ENCODE peak calls at places on chromosomes 13 and 19, in five cellular contexts. One of them, this sample, is unnamed. For H3K9me3, the result is how much of the 10 kb centered on the place peaks cover.

GRCh38 chr19:44607049-44607448 is 6.3 kb upstream of the IGSF23 start:
- DNase-seq in left ventricle myocardium inferior: no peak
- DNase-seq in H1: no peak
- DNase-seq in breast epithelium: no peak
- DNase-seq in tibial nerve: no peak
- DNase-seq in this sample: no peak

GRCh38 chr19:17703823-17704463 is 15.3 kb upstream of the MAP1S start:
- DNase-seq in breast epithelium: no peak
- DNase-seq in H1: peak
- DNase-seq in tibial nerve: peak
- DNase-seq in left ventricle myocardium inferior: no peak
- DNase-seq in this sample: peak

GRCh38 chr13:99548448-99548847 is 47.2 kb downstream of the TM9SF2 start:
- DNase-seq in breast epithelium: no peak
- DNase-seq in tibial nerve: no peak
- DNase-seq in left ventricle myocardium inferior: no peak
- DNase-seq in H1: no peak
- DNase-seq in this sample: no peak

GRCh38 chr19:40578442-40578908 is 1.8 kb downstream of the SHKBP1 start:
- DNase-seq in breast epithelium: no peak
- DNase-seq in tibial nerve: no peak
- DNase-seq in H1: peak
- DNase-seq in left ventricle myocardium inferior: no peak
- DNase-seq in this sample: no peak

GRCh38 chr13:74596691-74597090 is 462.5 kb upstream of the KLF12 start:
- DNase-seq in breast epithelium: no peak
- DNase-seq in H1: no peak
- DNase-seq in left ventricle myocardium inferior: no peak
- DNase-seq in tibial nerve: no peak
- DNase-seq in this sample: no peak

GRCh38 chr13:26679945-26680516 is 80.6 kb downstream of the GPR12 start:
- DNase-seq in tibial nerve: no peak
- DNase-seq in H1: no peak
- DNase-seq in left ventricle myocardium inferior: no peak
- DNase-seq in breast epithelium: no peak
- DNase-seq in this sample: no peak

GRCh38 chr13:52984881-52985363 is 43.7 kb upstream of the OLFM4 start:
- DNase-seq in breast epithelium: no peak
- DNase-seq in left ventricle myocardium inferior: no peak
- DNase-seq in H1: no peak
- DNase-seq in tibial nerve: no peak
- DNase-seq in this sample: no peak

GRCh38 chr19:756232-756631 is 5.3 kb downstream of the MISP start:
- DNase-seq in H1: no peak
- DNase-seq in left ventricle myocardium inferior: no peak
- DNase-seq in tibial nerve: no peak
- DNase-seq in breast epithelium: no peak
- DNase-seq in this sample: no peak

GRCh38 chr19:45253396-45254027 is 2.4 kb downstream of the MARK4 start:
- DNase-seq in H1: no peak
- DNase-seq in breast epithelium: no peak
- DNase-seq in tibial nerve: no peak
- DNase-seq in left ventricle myocardium inferior: no peak
- DNase-seq in this sample: no peak

GRCh38 chr13:112931028-112931934 is 37.7 kb upstream of the MCF2L start:
- DNase-seq in breast epithelium: peak
- DNase-seq in tibial nerve: no peak
- DNase-seq in left ventricle myocardium inferior: no peak
- DNase-seq in H1: no peak
- DNase-seq in this sample: no peak

GRCh38 chr19:5434970-5435641 is 20.1 kb upstream of the ZNRF4 start:
- DNase-seq in left ventricle myocardium inferior: no peak
- DNase-seq in tibial nerve: no peak
- DNase-seq in breast epithelium: no peak
- DNase-seq in H1: no peak
- DNase-seq in this sample: no peak

GRCh38 chr19:4390862-4391693 is 9.3 kb downstream of the SH3GL1 start:
- DNase-seq in left ventricle myocardium inferior: no peak
- DNase-seq in H1: no peak
- DNase-seq in tibial nerve: no peak
- DNase-seq in breast epithelium: no peak
- DNase-seq in this sample: no peak

GRCh38 chr19:39223703-39224279 is 19.7 kb upstream of the SYCN start:
- DNase-seq in H1: peak
- DNase-seq in left ventricle myocardium inferior: no peak
- DNase-seq in tibial nerve: no peak
- DNase-seq in breast epithelium: no peak
- DNase-seq in this sample: no peak

GRCh38 chr19:44548736-44549135 is 19.3 kb upstream of the CEACAM20 start:
- DNase-seq in H1: no peak
- DNase-seq in left ventricle myocardium inferior: no peak
- DNase-seq in breast epithelium: no peak
- DNase-seq in tibial nerve: no peak
- DNase-seq in this sample: no peak

GRCh38 chr13:79631260-79631659 is 150.3 kb downstream of the NDFIP2 start:
- DNase-seq in left ventricle myocardium inferior: no peak
- DNase-seq in breast epithelium: peak
- DNase-seq in tibial nerve: no peak
- DNase-seq in H1: no peak
- DNase-seq in this sample: no peak

GRCh38 chr19:3867971-3868769 is 668 bp downstream of the ZFR2 start:
- DNase-seq in H1: peak
- DNase-seq in breast epithelium: no peak
- DNase-seq in left ventricle myocardium inferior: no peak
- DNase-seq in tibial nerve: no peak
- DNase-seq in this sample: no peak

GRCh38 chr13:23656637-23657036 is 86.4 kb downstream of the TNFRSF19 start:
- DNase-seq in left ventricle myocardium inferior: no peak
- DNase-seq in tibial nerve: no peak
- DNase-seq in breast epithelium: no peak
- DNase-seq in H1: no peak
- DNase-seq in this sample: no peak

GRCh38 chr19:3038214-3038613 is 9.1 kb upstream of the TLE2 start:
- DNase-seq in left ventricle myocardium inferior: no peak
- DNase-seq in breast epithelium: no peak
- DNase-seq in H1: no peak
- DNase-seq in tibial nerve: no peak
- DNase-seq in this sample: no peak

GRCh38 chr13:52845766-52846566 is 2.5 kb downstream of the PCDH8 start:
- DNase-seq in breast epithelium: no peak
- DNase-seq in tibial nerve: no peak
- DNase-seq in left ventricle myocardium inferior: peak
- DNase-seq in H1: peak
- DNase-seq in this sample: no peak

GRCh38 chr13:109180905-109181425 is 551.6 kb downstream of the MYO16 start:
- DNase-seq in breast epithelium: no peak
- DNase-seq in tibial nerve: no peak
- DNase-seq in H1: no peak
- DNase-seq in left ventricle myocardium inferior: no peak
- DNase-seq in this sample: no peak

GRCh38 chr13:67023088-67023893 is 206.8 kb downstream of the PCDH9 start:
- DNase-seq in breast epithelium: peak
- DNase-seq in left ventricle myocardium inferior: no peak
- DNase-seq in tibial nerve: no peak
- DNase-seq in H1: no peak
- DNase-seq in this sample: no peak

GRCh38 chr13:44303681-44304432 is 69.8 kb upstream of the SERP2 start:
- DNase-seq in left ventricle myocardium inferior: peak
- DNase-seq in tibial nerve: no peak
- DNase-seq in breast epithelium: no peak
- DNase-seq in H1: no peak
- DNase-seq in this sample: no peak

GRCh38 chr19:16542894-16543498 is 759 bp upstream of the CHERP start:
- DNase-seq in left ventricle myocardium inferior: no peak
- DNase-seq in H1: no peak
- DNase-seq in breast epithelium: no peak
- DNase-seq in tibial nerve: no peak
- DNase-seq in this sample: no peak

GRCh38 chr19:5436101-5436947 is 18.9 kb upstream of the ZNRF4 start:
- DNase-seq in breast epithelium: no peak
- DNase-seq in left ventricle myocardium inferior: no peak
- DNase-seq in H1: peak
- DNase-seq in tibial nerve: no peak
- DNase-seq in this sample: no peak

GRCh38 chr19:35431147-35431807 is 16.8 kb upstream of the FFAR2 start:
- DNase-seq in left ventricle myocardium inferior: no peak
- DNase-seq in tibial nerve: no peak
- DNase-seq in H1: no peak
- DNase-seq in breast epithelium: no peak
- DNase-seq in this sample: no peak

GRCh38 chr13:60617863-60618733 is 221.1 kb downstream of the TDRD3 start:
- DNase-seq in H1: peak
- DNase-seq in tibial nerve: no peak
- DNase-seq in breast epithelium: no peak
- DNase-seq in left ventricle myocardium inferior: no peak
- DNase-seq in this sample: no peak

GRCh38 chr19:49712397-49712859 is 21.5 kb downstream of the CPT1C start:
- DNase-seq in left ventricle myocardium inferior: peak
- DNase-seq in H1: peak
- DNase-seq in tibial nerve: no peak
- DNase-seq in breast epithelium: peak
- DNase-seq in this sample: no peak

GRCh38 chr19:29547361-29547960 is 21.7 kb downstream of the VSTM2B start:
- DNase-seq in tibial nerve: no peak
- DNase-seq in H1: no peak
- DNase-seq in breast epithelium: no peak
- DNase-seq in left ventricle myocardium inferior: no peak
- DNase-seq in this sample: no peak

GRCh38 chr19:39296055-39296645 is at the start of gene IFNL1:
- DNase-seq in tibial nerve: no peak
- DNase-seq in breast epithelium: no peak
- DNase-seq in H1: no peak
- DNase-seq in left ventricle myocardium inferior: no peak
- DNase-seq in this sample: no peak

DNA sequence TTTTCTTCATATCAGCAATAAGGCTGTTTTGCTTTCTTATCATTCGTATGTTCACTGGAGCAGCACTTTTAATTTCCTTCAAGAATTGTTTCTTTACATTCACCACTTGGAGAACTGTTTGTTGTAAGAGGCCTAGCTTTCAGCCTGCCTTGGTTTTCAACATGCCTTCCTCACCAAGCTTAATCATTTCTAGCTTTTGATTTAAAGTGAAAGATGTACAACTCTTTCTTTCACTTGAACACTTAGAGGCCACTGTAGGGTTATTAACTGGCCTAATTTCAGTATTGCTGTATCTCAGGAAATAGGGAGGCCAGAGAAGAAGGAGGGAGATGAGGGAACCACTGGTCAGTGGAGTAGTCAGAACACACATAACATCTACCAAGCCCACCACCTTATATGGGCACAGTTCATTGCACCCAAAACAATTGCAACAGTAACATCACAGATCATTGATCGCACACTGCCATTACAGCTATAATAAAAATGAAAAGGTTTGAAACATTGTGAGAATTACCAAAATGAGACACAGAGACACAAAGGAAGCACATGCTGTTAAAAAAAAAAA is 181.4 kb upstream of the TUBA3C start:
- DNase-seq in H1: no peak
- DNase-seq in left ventricle myocardium inferior: no peak
- DNase-seq in tibial nerve: no peak
- DNase-seq in breast epithelium: no peak
- DNase-seq in this sample: no peak
- H3K9me3 ChIP-seq in H1: under half
- H3K9me3 ChIP-seq in left ventricle myocardium inferior: under half
- H3K9me3 ChIP-seq in tibial nerve: under half
- H3K9me3 ChIP-seq in breast epithelium: under half
- H3K9me3 ChIP-seq in this sample: under half

DNA sequence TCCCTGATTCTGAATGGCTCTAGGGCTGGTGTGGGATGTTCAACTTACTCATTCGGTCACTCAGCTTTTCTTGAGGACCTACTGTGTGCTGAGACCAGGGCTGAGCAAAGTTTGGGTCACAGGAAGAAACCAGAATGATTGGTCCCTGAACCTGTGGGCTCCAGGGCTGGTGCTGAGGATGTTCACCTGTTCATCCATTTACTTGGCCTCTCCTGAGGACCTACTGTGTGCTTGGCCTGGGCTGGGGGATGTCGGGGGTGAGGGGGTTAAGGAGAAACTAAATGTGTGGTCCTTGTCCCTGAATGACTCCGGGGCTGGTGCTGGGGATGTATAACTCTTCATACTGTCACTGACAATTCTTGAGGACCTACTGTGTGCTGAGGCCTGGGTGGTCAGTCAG is 10.3 kb downstream of the ZNF835 start:
- DNase-seq in H1: no peak
- DNase-seq in breast epithelium: no peak
- DNase-seq in left ventricle myocardium inferior: no peak
- DNase-seq in tibial nerve: no peak
- DNase-seq in this sample: no peak
- H3K9me3 ChIP-seq in H1: under half
- H3K9me3 ChIP-seq in breast epithelium: under half
- H3K9me3 ChIP-seq in left ventricle myocardium inferior: under half
- H3K9me3 ChIP-seq in tibial nerve: half or more
- H3K9me3 ChIP-seq in this sample: under half

GRCh38 chr19:24140591-24140990 is 53.6 kb downstream of the ZNF254 start:
- DNase-seq in left ventricle myocardium inferior: no peak
- DNase-seq in H1: no peak
- DNase-seq in breast epithelium: no peak
- DNase-seq in tibial nerve: no peak
- DNase-seq in this sample: no peak
- H3K9me3 ChIP-seq in left ventricle myocardium inferior: half or more
- H3K9me3 ChIP-seq in H1: under half
- H3K9me3 ChIP-seq in breast epithelium: half or more
- H3K9me3 ChIP-seq in tibial nerve: half or more
- H3K9me3 ChIP-seq in this sample: under half

DNA sequence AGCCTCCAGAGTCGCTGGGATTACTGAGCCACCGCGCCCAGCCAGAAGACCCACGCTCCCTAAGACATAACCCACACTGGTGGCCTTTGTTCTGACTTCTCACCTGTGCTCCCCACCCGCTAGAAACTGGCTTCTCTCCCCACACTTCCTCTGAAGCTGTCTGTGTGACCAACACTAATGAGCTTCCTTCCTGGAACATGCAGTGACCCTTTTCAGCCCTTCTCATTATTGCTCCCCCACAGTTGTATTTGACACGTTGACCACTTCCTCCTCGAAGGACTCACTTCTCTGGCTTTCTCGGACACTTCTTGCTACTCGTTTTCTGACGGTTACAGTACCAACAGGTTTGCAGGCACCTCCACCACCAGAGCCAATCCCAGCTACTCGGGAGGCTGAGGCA is 10.9 kb downstream of the NCR1 start:
- DNase-seq in breast epithelium: no peak
- DNase-seq in left ventricle myocardium inferior: no peak
- DNase-seq in H1: no peak
- DNase-seq in tibial nerve: no peak
- DNase-seq in this sample: no peak
- H3K9me3 ChIP-seq in breast epithelium: under half
- H3K9me3 ChIP-seq in left ventricle myocardium inferior: under half
- H3K9me3 ChIP-seq in H1: under half
- H3K9me3 ChIP-seq in tibial nerve: under half
- H3K9me3 ChIP-seq in this sample: under half

GRCh38 chr19:19679176-19680073 is 10.8 kb downstream of the ZNF101 start:
- DNase-seq in H1: no peak
- DNase-seq in left ventricle myocardium inferior: no peak
- DNase-seq in breast epithelium: no peak
- DNase-seq in tibial nerve: no peak
- DNase-seq in this sample: no peak
- H3K9me3 ChIP-seq in H1: under half
- H3K9me3 ChIP-seq in left ventricle myocardium inferior: half or more
- H3K9me3 ChIP-seq in breast epithelium: half or more
- H3K9me3 ChIP-seq in tibial nerve: half or more
- H3K9me3 ChIP-seq in this sample: under half

This sample was measured in T-helper 17 cell.